ENCODE peak calls at places on chromosome X, in ten cellular contexts. G is activated T-helper 2 cell treated with anti-CD3 and anti-CD28 coated beads, Interferon-gamma antibody, Interleukin-2, Interleukin-4, amounts not matched to agents 10 μg/mL and 5 μg/mL and 100 μg/mL, durations not matched to agents 14 hours and 24 hours and 36 hours; O is stimulated activated CD8-positive, alpha-beta memory T cell treated with anti-CD3 and anti-CD28 coated beads, Interleukin-2, amount 100 ng/mL, for 48 hours; H is stimulated activated CD4-positive, alpha-beta T cell treated with anti-CD3 and anti-CD28 coated beads, Interleukin-2, amount 100 ng/mL, for 48 hours; Z is M059J; Q is stomach; U is activated T-cell treated with anti-CD3 and anti-CD28 coated beads, Interleukin-2, amount 50 U/mL, for 24 hours; A is putamen; R is left cardiac atrium; W is fibroblast of mammary gland. E is an unnamed sample.

GRCh38 chrX:69615323-69615722 is 590 bp upstream of the EDA start:
- DNase-seq in Z (no peak), O (no peak), H (no peak), U (no peak), A (peak), W (no peak), Q (no peak), R (no peak), G (no peak), E (no peak)

GRCh38 chrX:148043456-148043855 is 62.3 kb downstream of the FMR1NB start:
- DNase-seq in O (no peak), W (peak), G (no peak), Q (no peak), A (no peak), U (no peak), H (no peak), Z (peak), R (no peak), E (no peak)

GRCh38 chrX:151384807-151385206 is 12.2 kb upstream of the VMA21 start:
- DNase-seq in R (no peak), O (no peak), A (no peak), W (no peak), Q (peak), G (no peak), Z (no peak), U (no peak), H (no peak), E (no peak)

GRCh38 chrX:13266641-13267420 is 53.0 kb downstream of the ATXN3L start:
- DNase-seq in Q (no peak), U (no peak), W (peak), A (no peak), H (no peak), Z (peak), G (no peak), R (no peak), O (no peak), E (no peak)

GRCh38 chrX:1435241-1435900 is 17.3 kb downstream of the ASMTL start:
- DNase-seq in W (no peak), G (no peak), Q (no peak), Z (no peak), H (no peak), O (no peak), A (no peak), R (peak), U (no peak), E (peak)

GRCh38 chrX:37846934-37847732 is at the start of gene DYNLT3:
- DNase-seq in O (peak), Q (peak), G (peak), H (peak), Z (peak), W (peak), R (peak), U (peak), A (peak), E (peak)

GRCh38 chrX:119673336-119673735 is 19.6 kb downstream of the SEPTIN6 start:
- DNase-seq in A (no peak), U (no peak), H (no peak), Z (no peak), W (no peak), R (no peak), Q (no peak), G (no peak), O (no peak), E (no peak)

GRCh38 chrX:40202456-40202855 is 104.7 kb upstream of the BCOR start:
- DNase-seq in O (no peak), Z (no peak), G (peak), A (no peak), R (no peak), W (no peak), Q (no peak), U (no peak), H (no peak), E (no peak)

GRCh38 chrX:103730147-103730546 is 19.4 kb downstream of the TMEM31 start:
- DNase-seq in G (no peak), Q (no peak), R (no peak), U (no peak), A (no peak), O (no peak), H (no peak), W (peak), Z (no peak), E (no peak)

GRCh38 chrX:18607966-18608365 is 63.9 kb downstream of the RS1 start:
- DNase-seq in Q (no peak), U (no peak), O (no peak), W (no peak), Z (no peak), G (no peak), A (no peak), R (no peak), H (no peak), E (no peak)

GRCh38 chrX:134469481-134469880 is 9.5 kb downstream of the HPRT1 start:
- DNase-seq in O (no peak), H (no peak), G (no peak), R (no peak), Q (no peak), U (no peak), A (no peak), Z (peak), W (peak), E (no peak)

GRCh38 chrX:6049132-6049531 is 179.5 kb downstream of the NLGN4X start:
- DNase-seq in R (no peak), H (no peak), G (no peak), O (no peak), U (no peak), W (no peak), Z (no peak), A (no peak), Q (no peak), E (no peak)

GRCh38 chrX:1464282-1465131 is 11.8 kb upstream of the ASMTL start:
- DNase-seq in G (peak), W (no peak), U (peak), Z (peak), Q (peak), H (no peak), A (no peak), R (no peak), O (no peak), E (no peak)

GRCh38 chrX:136251042-136251991 is at the start of gene MAP7D3:
- DNase-seq in O (peak), Z (peak), U (peak), Q (peak), R (peak), W (peak), A (peak), G (peak), H (peak), E (peak)

GRCh38 chrX:65035451-65035779 is 59.2 kb upstream of the ZC4H2 start:
- DNase-seq in G (no peak), U (no peak), A (no peak), H (no peak), Z (no peak), W (peak), Q (peak), R (no peak), O (peak), E (peak)

GRCh38 chrX:16712825-16713155 is 321 bp upstream of the CTPS2 start:
- DNase-seq in G (no peak), R (no peak), U (no peak), Z (no peak), W (no peak), Q (no peak), A (peak), H (no peak), O (no peak), E (no peak)

GRCh38 chrX:109283870-109284269 is 198.0 kb downstream of the GUCY2F start:
- DNase-seq in O (no peak), G (no peak), R (no peak), Q (no peak), W (no peak), A (no peak), H (no peak), Z (no peak), U (no peak), E (no peak)